ENCODE peak calls at places on chromosome 7, in four cellular contexts. T is stimulated activated CD8-positive, alpha-beta memory T cell treated with anti-CD3 and anti-CD28 coated beads, Interleukin-2, amount 100 ng/mL, for 48 hours; A is esophagus squamous epithelium; Q is HS-27A. W is an unnamed sample.
A peak's percentile ranks its signal among the peaks of the same experiment; 100 is the strongest.

GRCh38 chr7:97468491-97468890 is 263.4 kb upstream of the TAC1 start:
- DNase-seq in T (no peak), A (no peak), Q (no peak), W (no peak)

GRCh38 chr7:96244244-96244991 is 77.5 kb downstream of the SLC25A13 start:
- DNase-seq in T (no peak), A (no peak), Q (no peak), W (no peak)

GRCh38 chr7:157404845-157405481 is 68.2 kb downstream of the DNAJB6 start:
- DNase-seq in T (no peak), A (no peak), Q (no peak), W (no peak)

GRCh38 chr7:100483101-100483727 is 513 bp upstream of the NYAP1 start:
- DNase-seq in T (peak; percentile 78), A (no peak), Q (no peak), W (no peak)

GRCh38 chr7:144133307-144133706 is 10.3 kb downstream of the OR2A14 start:
- DNase-seq in T (no peak), A (no peak), Q (no peak), W (no peak)

GRCh38 chr7:23653942-23654341 is 26.1 kb upstream of the FAM221A start:
- DNase-seq in T (no peak), A (no peak), Q (no peak), W (no peak)

GRCh38 chr7:29935111-29935510 is 54.5 kb downstream of the SCRN1 start:
- DNase-seq in T (no peak), A (no peak), Q (no peak), W (no peak)

GRCh38 chr7:41047789-41048191 is 655.1 kb downstream of the INHBA start:
- DNase-seq in T (no peak), A (no peak), Q (no peak), W (no peak)

GRCh38 chr7:142745091-142745635 is 4.1 kb upstream of the PRSS1 start:
- DNase-seq in T (no peak), A (no peak), Q (no peak), W (no peak)

GRCh38 chr7:139753693-139754111 is 24.1 kb downstream of the HIPK2 start:
- DNase-seq in T (no peak), A (no peak), Q (no peak), W (peak; percentile 50)

GRCh38 chr7:73827568-73828106 is 3.2 kb upstream of the CLDN4 start:
- DNase-seq in T (no peak), A (no peak), Q (no peak), W (no peak)

GRCh38 chr7:100022621-100023020 is 7.2 kb downstream of the ZKSCAN1 start:
- DNase-seq in T (no peak), A (no peak), Q (no peak), W (no peak)

GRCh38 chr7:29207023-29207422 is 12.4 kb downstream of the CHN2 start:
- DNase-seq in T (no peak), A (no peak), Q (no peak), W (no peak)

GRCh38 chr7:1542841-1543747 is 12.6 kb downstream of the MAFK start:
- DNase-seq in T (no peak), A (no peak), Q (no peak), W (no peak)

GRCh38 chr7:25216837-25217236 is 11.4 kb downstream of the NPVF start:
- DNase-seq in T (no peak), A (no peak), Q (peak; percentile 2), W (no peak)

GRCh38 chr7:73308074-73308664 is 457 bp downstream of the NSUN5 start:
- DNase-seq in T (no peak), A (no peak), Q (no peak), W (no peak)

GRCh38 chr7:11191574-11192220 is 218.0 kb downstream of the PHF14 start:
- DNase-seq in T (no peak), A (no peak), Q (no peak), W (no peak)

GRCh38 chr7:48301201-48301600 is 129.9 kb downstream of the ABCA13 start:
- DNase-seq in T (no peak), A (no peak), Q (no peak), W (no peak)

GRCh38 chr7:106279425-106280182 is 5.2 kb downstream of the NAMPT start:
- DNase-seq in T (no peak), A (no peak), Q (no peak), W (no peak)

GRCh38 chr7:132049462-132050304 is 493.3 kb upstream of the PODXL start:
- DNase-seq in T (peak; percentile 6), A (no peak), Q (no peak), W (no peak)

GRCh38 chr7:151013728-151014497 is 10.4 kb downstream of the ATG9B start:
- DNase-seq in T (peak; percentile 76), A (peak; percentile 29), Q (no peak), W (peak; percentile 87)

GRCh38 chr7:145644426-145645154 is 472.0 kb upstream of the CNTNAP2 start:
- DNase-seq in T (no peak), A (no peak), Q (no peak), W (no peak)

GRCh38 chr7:113100091-113100723 is 13.6 kb upstream of the GPR85 start:
- DNase-seq in T (no peak), A (no peak), Q (no peak), W (no peak)

GRCh38 chr7:17965600-17965999 is 25.3 kb upstream of the SNX13 start:
- DNase-seq in T (no peak), A (no peak), Q (no peak), W (no peak)

GRCh38 chr7:79211724-79212123 is 241.7 kb downstream of the MAGI2 start:
- DNase-seq in T (no peak), A (no peak), Q (no peak), W (no peak)

GRCh38 chr7:68725843-68726242 is 872.4 kb upstream of the AUTS2 start:
- DNase-seq in T (no peak), A (no peak), Q (no peak), W (no peak)

GRCh38 chr7:31074403-31074802 is 22.3 kb downstream of the ADCYAP1R1 start:
- DNase-seq in T (no peak), A (no peak), Q (no peak), W (no peak)

GRCh38 chr7:38630720-38631673 is at the start of gene AMPH:
- DNase-seq in T (no peak), A (no peak), Q (peak; percentile 26), W (no peak)

GRCh38 chr7:91347288-91347687 is 83.1 kb downstream of the FZD1 start:
- DNase-seq in T (no peak), A (no peak), Q (no peak), W (no peak)

GRCh38 chr7:96526492-96526891 is 183.2 kb downstream of the SEM1 start:
- DNase-seq in T (no peak), A (no peak), Q (no peak), W (no peak)